ENCODE peak calls at places on chromosomes 5 and 9, in five cellular contexts. L, V, R, Y and S are unnamed samples. For H3K9me3, the result is how much of the 10 kb centered on the place peaks cover.

GRCh38 chr9:88174324-88174723 is 36.0 kb upstream of the SPATA31C2 start:
- DNase-seq in L (no peak), V (no peak), R (no peak), Y (no peak), S (no peak)

GRCh38 chr5:129945779-129946270 is 41.6 kb downstream of the CHSY3 start:
- DNase-seq in L (no peak), V (no peak), R (no peak), Y (no peak), S (no peak)

GRCh38 chr5:138753794-138754698 is 821 bp downstream of the CTNNA1 start:
- DNase-seq in L (no peak), V (peak), R (no peak), Y (no peak), S (peak)

GRCh38 chr5:107578051-107578635 is 92.6 kb downstream of the EFNA5 start:
- DNase-seq in L (no peak), V (no peak), R (no peak), Y (no peak), S (no peak)

GRCh38 chr9:79567671-79568098 is 4.1 kb upstream of the TLE4 start:
- DNase-seq in L (no peak), V (no peak), R (no peak), Y (no peak), S (no peak)

GRCh38 chr5:172293054-172293744 is 9.6 kb upstream of the UBTD2 start:
- DNase-seq in L (no peak), V (peak), R (peak), Y (peak), S (peak)

GRCh38 chr5:73912755-73913365 is 286.9 kb downstream of the ARHGEF28 start:
- DNase-seq in L (no peak), V (no peak), R (no peak), Y (no peak), S (no peak)

GRCh38 chr9:2231831-2232230 is 216.7 kb downstream of the SMARCA2 start:
- DNase-seq in L (no peak), V (no peak), R (no peak), Y (no peak), S (no peak)

GRCh38 chr9:87479801-87480201 is 17.9 kb upstream of the DAPK1 start:
- DNase-seq in L (no peak), V (peak), R (no peak), Y (peak), S (no peak)

GRCh38 chr9:115615821-115616665 is 498.1 kb upstream of the TNC start:
- DNase-seq in L (no peak), V (no peak), R (no peak), Y (no peak), S (no peak)

GRCh38 chr5:108884736-108885135 is 137.0 kb downstream of the FER start:
- DNase-seq in L (no peak), V (no peak), R (no peak), Y (no peak), S (no peak)
- H3K4me3 ChIP-seq in L (no peak), V (no peak), R (no peak), Y (no peak), S (no peak)

GRCh38 chr5:56003179-56003578 is 8.4 kb upstream of the IL6ST start:
- DNase-seq in L (no peak), V (peak), R (no peak), Y (no peak), S (peak)
- H3K27ac ChIP-seq in L (no peak), V (peak), R (no peak), Y (no peak), S (peak)

GRCh38 chr5:131854134-131854533 is 57.3 kb upstream of the FNIP1 start:
- DNase-seq in L (no peak), V (no peak), R (no peak), Y (no peak), S (no peak)

GRCh38 chr5:131846536-131846935 is 49.7 kb upstream of the FNIP1 start:
- DNase-seq in L (no peak), V (no peak), R (no peak), Y (no peak), S (no peak)

GRCh38 chr5:131845828-131846227 is 49.0 kb upstream of the FNIP1 start:
- DNase-seq in L (no peak), V (no peak), R (no peak), Y (no peak), S (no peak)

DNA sequence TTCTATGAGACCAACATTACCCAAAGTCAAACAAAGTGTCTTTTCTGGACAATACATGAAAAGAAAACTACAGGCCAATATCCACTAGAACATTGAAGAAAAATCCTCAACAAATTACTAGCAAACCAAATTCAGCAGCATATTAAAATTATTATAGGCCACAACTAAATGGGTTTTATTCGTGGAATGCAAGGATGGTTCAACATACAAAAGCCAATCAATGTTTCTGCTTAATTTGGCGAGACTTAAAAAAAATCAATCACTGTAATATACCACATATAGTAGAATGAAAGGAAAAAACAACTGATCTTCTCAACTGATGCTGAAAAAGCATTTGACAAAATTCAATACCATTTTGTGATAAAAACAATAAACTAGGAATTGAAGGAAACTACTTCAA is 51.8 kb upstream of the FNIP1 start:
- DNase-seq in L (no peak), V (no peak), R (no peak), Y (no peak), S (no peak)
- H3K9me3 ChIP-seq in L (under half), V (under half), R (under half), Y (under half), S (under half)

GRCh38 chr5:135505973-135506372 is 29.8 kb downstream of the NEUROG1 start:
- DNase-seq in L (no peak), V (no peak), R (no peak), Y (no peak), S (no peak)

GRCh38 chr5:135504376-135504775 is 31.4 kb downstream of the NEUROG1 start:
- DNase-seq in L (no peak), V (no peak), R (no peak), Y (no peak), S (no peak)

GRCh38 chr5:135509995-135510394 is 25.8 kb downstream of the NEUROG1 start:
- DNase-seq in L (no peak), V (no peak), R (no peak), Y (no peak), S (no peak)

GRCh38 chr5:135511858-135512257 is 23.9 kb downstream of the NEUROG1 start:
- DNase-seq in L (no peak), V (no peak), R (no peak), Y (no peak), S (no peak)

DNA sequence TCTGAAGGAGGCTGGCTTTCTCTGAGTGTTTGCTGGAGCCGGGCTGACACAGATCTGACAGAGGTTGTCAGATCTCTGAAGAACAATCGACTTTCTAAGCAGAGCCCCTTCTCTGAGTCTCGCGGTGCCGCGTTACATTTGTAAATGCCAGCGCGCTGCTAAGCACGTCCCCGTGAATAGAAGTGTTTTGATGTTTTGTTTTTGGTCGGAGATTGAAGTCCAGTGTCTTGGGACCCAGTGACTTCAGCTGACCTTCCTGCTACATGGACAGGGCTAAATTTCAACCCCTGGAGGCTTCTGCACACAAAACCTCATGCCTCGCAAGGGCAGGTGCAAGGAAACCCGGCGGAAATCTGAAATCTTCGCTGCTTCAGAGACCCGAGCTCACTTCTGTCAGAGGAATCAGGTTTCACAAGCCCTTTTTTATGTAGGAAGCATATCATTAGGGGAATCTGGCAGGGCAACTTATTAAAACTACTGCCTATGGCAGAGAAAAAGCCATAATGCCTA is 27.2 kb downstream of the NEUROG1 start:
- DNase-seq in L (no peak), V (no peak), R (no peak), Y (no peak), S (no peak)
- H3K4me3 ChIP-seq in L (no peak), V (no peak), R (no peak), Y (no peak), S (peak)

DNA sequence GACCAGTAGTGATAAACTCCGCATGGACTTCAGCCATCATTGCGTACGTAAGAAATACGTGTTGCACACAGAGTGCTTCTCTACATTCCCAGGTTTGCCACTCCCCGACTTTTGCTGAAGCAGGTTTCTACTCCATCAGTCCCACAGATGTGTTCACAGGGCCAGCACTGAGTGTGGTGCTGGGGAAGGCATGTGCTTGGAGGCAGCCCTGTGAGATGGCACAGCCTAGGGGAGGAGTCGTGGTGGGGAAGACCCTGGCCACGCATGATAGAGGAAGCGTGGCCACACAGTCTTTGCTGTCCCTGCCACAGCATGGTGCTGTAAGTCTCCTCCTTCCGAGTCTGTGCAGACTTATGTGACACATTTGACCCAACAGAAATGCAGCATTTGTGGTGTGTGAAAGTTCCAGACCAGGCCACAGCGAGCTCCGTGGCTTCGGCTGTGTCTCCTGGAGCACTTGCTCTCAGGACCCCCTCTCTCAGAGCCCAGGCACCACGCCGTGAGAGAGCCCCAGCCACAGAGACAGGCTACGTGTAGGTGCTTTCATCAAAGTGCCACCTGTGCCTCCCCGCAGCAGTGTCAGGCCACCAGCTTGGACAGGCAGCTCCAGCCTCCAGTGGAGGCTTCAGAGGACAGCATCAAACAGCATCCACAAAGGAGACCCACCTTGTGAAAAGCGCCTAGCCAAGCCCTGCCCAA is 197.8 kb downstream of the AUH start:
- DNase-seq in L (no peak), V (peak), R (no peak), Y (no peak), S (no peak)
- H3K27ac ChIP-seq in L (no peak), V (peak), R (peak), Y (no peak), S (no peak)

GRCh38 chr5:140548791-140549190 is 1.3 kb downstream of the EIF4EBP3 start:
- DNase-seq in L (no peak), V (no peak), R (no peak), Y (no peak), S (no peak)
- H3K9me3 ChIP-seq in L (under half), V (under half), R (under half), Y (under half), S (under half)

GRCh38 chr5:177508217-177508611 is 1.4 kb downstream of the DOK3 start:
- DNase-seq in L (no peak), V (no peak), R (no peak), Y (no peak), S (no peak)

GRCh38 chr5:177509361-177509951 is at the start of gene DOK3:
- DNase-seq in L (no peak), V (peak), R (no peak), Y (no peak), S (no peak)

GRCh38 chr5:177507596-177508216 is 1.9 kb downstream of the DOK3 start:
- DNase-seq in L (no peak), V (no peak), R (no peak), Y (no peak), S (no peak)

GRCh38 chr5:177509991-177510566 is 453 bp upstream of the DOK3 start:
- DNase-seq in L (no peak), V (no peak), R (no peak), Y (no peak), S (no peak)

GRCh38 chr5:177508837-177509236 is 789 bp downstream of the DOK3 start:
- DNase-seq in L (no peak), V (no peak), R (no peak), Y (no peak), S (no peak)
- H3K4me3 ChIP-seq in L (no peak), V (peak), R (no peak), Y (no peak), S (peak)

DNA sequence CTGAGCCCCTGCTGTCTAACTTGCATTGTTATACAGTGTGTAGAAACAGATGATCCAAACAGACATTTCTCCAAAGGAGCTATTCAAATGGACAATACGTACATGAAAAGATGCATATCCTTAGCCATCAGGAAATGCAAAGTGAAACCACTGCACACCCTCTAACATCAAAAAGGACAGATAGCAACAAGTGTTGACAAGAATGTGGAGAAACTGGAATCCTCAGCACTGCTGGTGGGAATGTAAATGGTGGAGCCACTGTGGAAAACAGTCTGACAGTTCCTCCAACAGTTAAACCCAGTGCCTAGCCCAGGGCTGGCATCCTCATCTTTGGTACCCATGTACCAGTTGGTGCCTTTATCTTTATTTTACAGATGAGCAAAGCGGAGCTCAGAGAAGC is 8.5 kb downstream of the ORM2 start:
- DNase-seq in L (no peak), V (no peak), R (no peak), Y (no peak), S (no peak)
- H3K27ac ChIP-seq in L (no peak), V (no peak), R (no peak), Y (no peak), S (no peak)

DNA sequence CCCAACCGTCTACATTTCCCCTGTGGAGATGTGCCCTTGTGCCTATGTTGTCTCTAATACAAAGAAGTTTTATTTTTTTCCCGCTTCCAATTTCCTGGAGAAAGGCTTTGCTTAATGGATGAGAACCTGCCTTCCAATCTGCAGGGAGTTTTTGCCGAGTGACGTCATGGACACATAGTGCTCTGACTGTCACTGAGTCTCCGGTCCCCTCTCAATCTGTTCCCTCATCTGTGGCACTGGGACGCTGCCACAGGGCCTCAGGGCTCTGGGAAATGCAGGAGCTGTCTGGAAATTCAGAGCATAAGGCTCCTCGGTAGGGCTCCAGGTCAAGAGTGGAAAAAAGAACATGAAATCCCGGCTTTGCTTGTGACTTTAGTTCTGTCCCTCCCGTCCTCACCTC is 144.8 kb downstream of the PDZD2 start:
- DNase-seq in L (no peak), V (no peak), R (no peak), Y (no peak), S (no peak)
- H3K9me3 ChIP-seq in L (under half), V (under half), R (under half), Y (under half), S (under half)